ENCODE peak calls at places on chromosomes 11 and 22, in eight cellular contexts. D, K, V, S, W, I, E and H are unnamed samples. For H3K4me1, the result is how much of the 10 kb centered on the place peaks cover.

GRCh38 chr11:47667135-47667534 is 24.8 kb upstream of the MTCH2 start:
- DNase-seq in D (no peak), K (no peak), V (no peak), S (no peak), W (no peak), I (no peak), E (no peak), H (no peak)

GRCh38 chr11:119483341-119483880 is 60.4 kb upstream of the THY1 start:
- DNase-seq in D (no peak), K (peak), V (no peak), S (peak), W (no peak), I (no peak), E (no peak), H (no peak)

GRCh38 chr22:26045855-26046254 is 123.4 kb upstream of the SEZ6L start:
- DNase-seq in D (no peak), K (no peak), V (no peak), S (no peak), W (no peak), I (no peak), E (no peak), H (no peak)

GRCh38 chr11:108198833-108199232 is 23.6 kb downstream of the NPAT start:
- DNase-seq in D (no peak), K (no peak), V (no peak), S (peak), W (no peak), I (no peak), E (no peak), H (no peak)

GRCh38 chr11:57903441-57904123 is 120.1 kb upstream of the OR9Q1 start:
- DNase-seq in D (no peak), K (no peak), V (no peak), S (peak), W (peak), I (no peak), E (peak), H (peak)

GRCh38 chr11:70335511-70335910 is 62.8 kb upstream of the CTTN start:
- DNase-seq in D (no peak), K (no peak), V (no peak), S (no peak), W (no peak), I (no peak), E (no peak), H (no peak)

GRCh38 chr22:28951969-28952521 is 68.7 kb downstream of the ZNRF3 start:
- DNase-seq in D (peak), K (no peak), V (no peak), S (no peak), W (no peak), I (no peak), E (peak), H (no peak)

GRCh38 chr11:41309716-41310115 is 149.7 kb downstream of the LRRC4C start:
- DNase-seq in D (peak), K (no peak), V (no peak), S (no peak), W (no peak), I (peak), E (no peak), H (no peak)

GRCh38 chr22:29206372-29207230 is 905 bp downstream of the EMID1 start:
- DNase-seq in D (peak), K (no peak), V (no peak), S (no peak), W (no peak), I (no peak), E (no peak), H (no peak)

GRCh38 chr22:26547837-26548236 is 35.6 kb upstream of the TFIP11 start:
- DNase-seq in D (no peak), K (no peak), V (no peak), S (no peak), W (no peak), I (no peak), E (no peak), H (no peak)

GRCh38 chr11:3639841-3640240 is 2.0 kb downstream of the ART5 start:
- DNase-seq in D (no peak), K (no peak), V (no peak), S (no peak), W (no peak), I (no peak), E (no peak), H (no peak)

GRCh38 chr22:36022162-36022561 is 6.5 kb downstream of the RBFOX2 start:
- DNase-seq in D (no peak), K (no peak), V (no peak), S (no peak), W (no peak), I (no peak), E (no peak), H (no peak)

GRCh38 chr22:22939537-22940368 is 52.1 kb downstream of the IGLL5 start:
- DNase-seq in D (no peak), K (no peak), V (no peak), S (no peak), W (no peak), I (peak), E (no peak), H (no peak)

GRCh38 chr11:102709211-102709980 is 3.8 kb upstream of the MMP27 start:
- DNase-seq in D (no peak), K (no peak), V (no peak), S (no peak), W (no peak), I (no peak), E (no peak), H (no peak)

GRCh38 chr22:49203863-49204598 is 623.6 kb downstream of the BRD1 start:
- DNase-seq in D (no peak), K (peak), V (no peak), S (peak), W (no peak), I (no peak), E (no peak), H (peak)

GRCh38 chr11:453564-453963 is 3.5 kb downstream of the PTDSS2 start:
- DNase-seq in D (no peak), K (no peak), V (no peak), S (no peak), W (no peak), I (no peak), E (no peak), H (no peak)

GRCh38 chr11:15127341-15127740 is 12.6 kb downstream of the INSC start:
- DNase-seq in D (no peak), K (no peak), V (no peak), S (no peak), W (no peak), I (no peak), E (no peak), H (no peak)

GRCh38 chr11:47360341-47360740 is 7.8 kb upstream of the MYBPC3 start:
- DNase-seq in D (no peak), K (no peak), V (no peak), S (no peak), W (no peak), I (no peak), E (no peak), H (no peak)

GRCh38 chr22:39094717-39095389 is 2.2 kb upstream of the APOBEC3H start:
- DNase-seq in D (no peak), K (no peak), V (no peak), S (no peak), W (no peak), I (no peak), E (no peak), H (no peak)

GRCh38 chr11:14258177-14258935 is 100.6 kb downstream of the RRAS2 start:
- DNase-seq in D (peak), K (no peak), V (no peak), S (no peak), W (peak), I (no peak), E (no peak), H (no peak)

GRCh38 chr11:19829109-19829790 is 116.6 kb downstream of the NAV2 start:
- DNase-seq in D (no peak), K (no peak), V (no peak), S (no peak), W (peak), I (no peak), E (peak), H (no peak)

GRCh38 chr11:92820860-92821259 is 148.6 kb upstream of the MTNR1B start:
- DNase-seq in D (no peak), K (no peak), V (no peak), S (no peak), W (no peak), I (no peak), E (no peak), H (no peak)

GRCh38 chr11:67079065-67079464 is 22.4 kb downstream of the RHOD start:
- DNase-seq in D (no peak), K (no peak), V (no peak), S (no peak), W (no peak), I (no peak), E (no peak), H (no peak)

GRCh38 chr22:45131749-45132148 is 32.0 kb upstream of the NUP50 start:
- DNase-seq in D (no peak), K (no peak), V (no peak), S (no peak), W (peak), I (no peak), E (no peak), H (no peak)

GRCh38 chr22:50577987-50578775 is at the start of gene CPT1B:
- DNase-seq in D (no peak), K (no peak), V (no peak), S (no peak), W (no peak), I (no peak), E (no peak), H (no peak)
- TF ChIP-seq CTCF in D (no peak), K (no peak), V (no peak), S (no peak), W (no peak), I (no peak), E (no peak), H (no peak)

DNA sequence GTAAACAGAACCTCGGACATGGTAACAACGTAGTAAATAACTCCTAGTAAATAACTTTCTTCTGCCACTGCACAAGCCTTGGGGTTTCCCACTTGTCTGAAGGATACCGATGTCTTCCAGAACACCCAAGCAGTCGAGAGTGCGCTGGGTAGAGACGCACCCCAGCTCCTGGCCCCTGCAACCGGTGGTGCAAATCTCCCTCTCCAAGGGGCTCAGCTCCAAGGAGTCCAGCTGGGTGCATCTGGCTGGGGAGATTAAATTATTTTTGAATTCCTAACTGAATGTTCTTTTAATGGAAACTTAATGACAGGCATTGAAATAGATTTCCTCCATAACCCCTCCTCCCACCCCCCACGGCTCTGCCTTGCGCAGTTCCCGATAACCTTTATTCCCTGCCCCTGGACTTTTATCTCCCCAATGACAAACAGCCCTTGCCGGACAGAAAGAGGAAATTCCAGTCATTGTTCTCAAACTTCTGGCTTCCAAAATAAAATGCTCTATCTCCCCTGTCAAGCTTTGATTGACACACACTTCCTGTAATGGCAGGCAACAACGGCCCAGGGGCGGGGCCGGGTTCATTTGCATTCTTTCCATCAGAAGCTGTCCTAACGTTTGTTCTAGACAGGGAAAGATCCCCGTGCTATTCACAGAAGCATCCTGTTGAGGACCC is 31.2 kb downstream of the KCNJ1 start:
- DNase-seq in D (no peak), K (no peak), V (no peak), S (no peak), W (no peak), I (no peak), E (no peak), H (no peak)
- H3K4me1 ChIP-seq in D (under half), K (under half), V (under half), S (under half), W (under half), I (half or more), E (under half), H (under half)

GRCh38 chr22:24512043-24512442 is 16.9 kb downstream of the UPB1 start:
- DNase-seq in D (no peak), K (no peak), V (no peak), S (no peak), W (no peak), I (no peak), E (no peak), H (no peak)
- H3K27ac ChIP-seq in D (no peak), K (no peak), V (no peak), S (peak), W (no peak), I (no peak), E (no peak), H (no peak)

DNA sequence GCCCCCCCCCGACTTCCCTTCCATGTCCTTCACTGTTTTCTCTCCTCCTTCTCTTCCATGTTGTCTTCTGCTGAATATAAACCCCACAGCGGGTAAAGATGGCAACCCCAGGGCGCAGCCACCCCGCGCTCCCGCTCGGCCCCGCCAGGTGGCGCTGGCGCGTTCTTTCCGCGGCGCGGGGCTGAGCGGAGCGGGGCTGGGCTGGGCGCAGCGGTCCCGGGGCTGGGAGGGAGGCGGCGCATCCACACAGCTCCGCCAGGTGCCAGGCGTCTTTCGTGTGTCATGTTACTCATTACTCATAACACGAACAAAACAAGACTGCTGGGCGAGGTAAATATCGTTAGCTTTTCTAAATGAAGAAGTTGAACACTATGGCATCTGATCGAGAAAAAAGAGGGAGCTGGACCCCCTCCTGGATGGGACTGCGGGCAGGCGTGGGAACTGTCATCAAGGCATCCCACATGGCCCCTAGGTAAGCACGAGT is 321.2 kb downstream of the NTM start:
- DNase-seq in D (peak), K (peak), V (no peak), S (no peak), W (peak), I (no peak), E (no peak), H (peak)
- TF ChIP-seq CTCF in D (peak), K (peak), V (no peak), S (no peak), W (peak), I (peak), E (peak), H (peak)

GRCh38 chr11:121452609-121453150 is at the start of gene SORL1-AS1:
- DNase-seq in D (peak), K (no peak), V (no peak), S (no peak), W (peak), I (peak), E (no peak), H (no peak)
- H3K4me1 ChIP-seq in D (under half), K (under half), V (half or more), S (under half), W (under half), I (half or more), E (under half), H (under half)

DNA sequence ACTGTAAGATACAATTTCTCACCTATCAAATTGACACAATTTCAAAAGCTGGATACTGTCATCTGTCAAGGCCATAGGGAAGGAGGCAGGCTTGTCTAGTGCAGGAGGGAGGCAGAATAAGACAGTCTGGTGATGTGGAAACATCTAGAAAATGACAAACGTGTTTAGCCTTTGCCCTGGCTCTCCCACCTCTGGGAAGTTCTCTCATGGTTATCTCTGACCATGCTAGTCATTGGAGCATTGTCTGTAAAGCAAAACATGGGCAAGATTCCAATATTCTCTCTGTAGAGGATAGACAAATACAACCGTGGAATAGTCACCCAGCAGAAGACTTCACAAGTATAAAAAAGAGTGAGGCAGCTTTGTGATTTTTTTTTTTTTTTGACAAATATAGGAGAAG is 9.1 kb upstream of the SERHL2 start:
- DNase-seq in D (no peak), K (no peak), V (no peak), S (no peak), W (no peak), I (no peak), E (no peak), H (no peak)
- H3K27ac ChIP-seq in D (no peak), K (no peak), V (no peak), S (no peak), W (no peak), I (peak), E (no peak), H (no peak)